ENCODE peak calls at places on chromosomes 16 and 17, in five cellular contexts. D is tibial nerve, P is A549, Q is adrenal gland, C is IMR-90. N is an unnamed sample.

GRCh38 chr17:66564992-66565465 is 262.6 kb downstream of the PRKCA start:
- DNase-seq in C (peak; percentile 61), P (no peak), D (no peak), Q (no peak), N (no peak)

GRCh38 chr16:89696598-89697128 is 4.8 kb downstream of the SPATA2L start:
- DNase-seq in C (no peak), Q (no peak), D (no peak), P (no peak), N (no peak)

GRCh38 chr17:45719335-45720071 is 64.6 kb upstream of the CRHR1 start:
- DNase-seq in Q (no peak), C (peak; percentile 74), D (no peak), P (peak; percentile 77), N (no peak)

GRCh38 chr17:17220529-17220928 is 14.4 kb upstream of the PLD6 start:
- DNase-seq in Q (no peak), P (no peak), D (no peak), C (no peak), N (no peak)

GRCh38 chr16:57871457-57871856 is 69.2 kb upstream of the KIFC3 start:
- DNase-seq in D (no peak), Q (no peak), P (peak; percentile 83), C (peak; percentile 76), N (no peak)

GRCh38 chr16:19210175-19210924 is 42.3 kb downstream of the SYT17 start:
- DNase-seq in D (no peak), P (peak; percentile 17), Q (no peak), C (peak; percentile 63), N (no peak)

GRCh38 chr16:63663155-63663554 is 1458.7 kb downstream of the CDH11 start:
- DNase-seq in P (no peak), D (no peak), Q (no peak), C (no peak), N (no peak)

GRCh38 chr17:42865638-42866094 is 14.7 kb downstream of the AOC3 start:
- DNase-seq in Q (no peak), P (no peak), D (no peak), C (no peak), N (no peak)

GRCh38 chr16:56833243-56833970 is 31.6 kb upstream of the SLC12A3 start:
- DNase-seq in P (no peak), D (no peak), Q (no peak), C (no peak), N (no peak)

GRCh38 chr16:12688972-12689850 is 114.5 kb downstream of the CPPED1 start:
- DNase-seq in D (no peak), P (no peak), Q (no peak), C (no peak), N (no peak)

GRCh38 chr16:66403531-66404145 is 23.5 kb upstream of the BEAN1 start:
- DNase-seq in P (no peak), D (no peak), C (no peak), Q (no peak), N (no peak)

GRCh38 chr16:66405057-66405783 is 21.9 kb upstream of the BEAN1 start:
- DNase-seq in Q (no peak), C (no peak), P (no peak), D (no peak), N (no peak)

GRCh38 chr16:66408181-66409048 is 18.7 kb upstream of the BEAN1 start:
- DNase-seq in Q (no peak), D (no peak), P (peak; percentile 70), C (peak; percentile 88), N (no peak)

GRCh38 chr16:66409156-66409555 is 17.9 kb upstream of the BEAN1 start:
- DNase-seq in P (no peak), C (peak; percentile 69), Q (no peak), D (no peak), N (no peak)

DNA sequence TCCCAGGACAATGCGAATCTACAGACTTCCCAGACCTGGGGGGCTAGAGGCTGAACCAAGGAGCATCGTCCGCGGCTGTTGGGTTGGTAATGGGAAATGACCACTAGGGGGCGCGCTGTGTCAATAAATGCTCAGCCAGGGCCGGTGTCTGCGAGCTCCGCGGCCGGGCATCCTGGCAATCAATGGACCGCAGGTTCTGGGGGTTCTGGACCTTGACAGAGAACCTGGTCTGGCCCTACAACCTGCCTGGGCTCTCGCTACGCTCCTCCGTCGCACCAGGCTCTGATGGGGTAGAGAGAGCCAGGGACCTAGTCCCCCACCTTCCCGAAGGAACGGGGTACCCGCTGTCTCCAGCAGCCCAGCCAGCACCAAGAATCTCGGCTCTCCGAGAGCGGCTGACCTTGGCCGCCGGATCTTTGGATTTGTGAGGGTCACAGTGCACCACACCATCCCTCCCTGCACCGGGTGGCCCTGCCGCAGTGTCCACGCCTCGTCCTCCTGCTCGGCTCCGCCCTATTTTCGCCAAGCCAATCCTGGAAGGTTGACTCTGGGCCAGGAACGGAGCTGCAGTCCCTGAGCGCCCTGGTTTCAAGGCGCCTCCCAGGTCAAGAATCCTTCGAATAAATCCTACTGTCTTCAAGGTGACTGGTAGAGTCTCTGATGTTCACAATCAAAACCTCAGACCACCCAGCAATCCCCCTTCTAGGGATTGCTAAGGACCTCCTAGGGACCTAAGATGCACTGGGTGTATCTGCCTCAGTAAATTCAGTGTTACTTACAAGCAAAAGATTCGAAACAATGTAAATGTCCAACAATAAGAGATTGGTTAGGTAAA is 20.3 kb upstream of the BEAN1 start:
- DNase-seq in C (peak; percentile 49), P (peak; percentile 83), Q (peak; percentile 74), D (peak; percentile 85), N (peak; percentile 84)
- TF ChIP-seq POLR2A in C (no peak), P (peak; percentile 37), Q (no peak), D (no peak), N (no peak)

DNA sequence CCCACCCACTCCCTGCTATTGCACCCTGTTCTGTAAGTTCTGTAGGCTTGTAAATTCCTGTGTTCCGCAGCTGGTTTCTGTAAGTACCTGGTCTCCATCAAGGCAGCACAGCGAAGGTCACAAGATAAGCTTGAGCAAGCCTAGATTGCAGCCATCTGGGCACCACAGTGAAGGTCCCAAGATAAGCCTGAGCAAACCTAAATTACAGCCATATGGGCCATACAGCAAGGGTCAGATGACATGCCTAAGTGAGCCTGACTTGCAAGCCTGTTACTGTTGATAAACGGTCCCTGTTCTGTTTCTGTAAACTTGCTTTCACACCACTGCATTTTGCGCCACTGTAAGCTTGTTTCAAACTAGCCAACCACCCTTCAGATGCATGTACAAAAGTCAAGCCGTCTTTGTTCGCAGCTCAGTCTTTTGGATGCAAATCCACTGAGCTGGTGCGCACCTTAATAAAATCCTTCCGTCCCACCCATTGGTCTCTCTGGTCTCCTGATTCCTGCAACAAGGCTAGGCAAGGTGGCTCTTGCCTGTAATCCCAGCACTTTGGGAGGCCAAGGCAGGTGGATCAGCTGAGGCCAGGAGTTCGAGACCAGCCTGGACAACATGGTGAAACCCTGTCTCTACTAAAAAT is 42.6 kb upstream of the ATF7IP2 start:
- DNase-seq in Q (no peak), P (peak; percentile 12), D (no peak), C (no peak), N (peak; percentile 50)
- TF ChIP-seq POLR2A in Q (no peak), P (no peak), D (no peak), C (no peak), N (no peak)

GRCh38 chr16:3637371-3637923 is 17.0 kb upstream of the DNASE1 start:
- DNase-seq in Q (no peak), P (no peak), D (no peak), C (peak; percentile 8), N (peak; percentile 12)
- TF ChIP-seq POLR2A in Q (no peak), P (no peak), D (no peak), C (no peak), N (no peak)

GRCh38 chr16:28823719-28824547 is 1.1 kb downstream of the ATXN2L start:
- DNase-seq in C (peak; percentile 98), P (peak; percentile 99), Q (peak; percentile 98), D (peak; percentile 91), N (peak; percentile 99)
- TF ChIP-seq POLR2A in C (peak; percentile 82), P (peak; percentile 32), Q (peak; percentile 40), D (peak; percentile 18), N (peak; percentile 88)

GRCh38 chr16:29745126-29745852 is 501 bp downstream of the C16orf54 start:
- DNase-seq in D (no peak), C (no peak), P (no peak), Q (no peak), N (no peak)
- TF ChIP-seq POLR2A in D (no peak), C (no peak), P (no peak), Q (no peak), N (no peak)